ENCODE peak calls at places on chromosomes 2 and 18, in seven cellular contexts. P, R, J, Y, C, S and T are unnamed samples.
A peak's percentile ranks its signal among the peaks of the same experiment; 100 is the strongest.

GRCh38 chr2:129469881-129470280 is 509.6 kb upstream of the RAB6C start:
- DNase-seq in P (no peak), R (no peak), J (no peak), Y (no peak), C (no peak), S (no peak), T (no peak)

GRCh38 chr18:63320690-63321265 is 1.2 kb upstream of the BCL2 start:
- DNase-seq in P (peak; percentile 59), R (no peak), J (no peak), Y (peak; percentile 48), C (peak; percentile 17), S (peak; percentile 41), T (peak; percentile 32)

GRCh38 chr2:239548491-239548890 is 147.7 kb upstream of the HDAC4 start:
- DNase-seq in P (no peak), R (no peak), J (no peak), Y (no peak), C (no peak), S (peak; percentile 66), T (no peak)

GRCh38 chr2:129178356-129178755 is 801.1 kb upstream of the RAB6C start:
- DNase-seq in P (no peak), R (no peak), J (no peak), Y (no peak), C (no peak), S (no peak), T (peak; percentile 72)

GRCh38 chr2:226411206-226411605 is 388.4 kb downstream of the IRS1 start:
- DNase-seq in P (no peak), R (no peak), J (no peak), Y (no peak), C (no peak), S (no peak), T (no peak)

GRCh38 chr2:240991378-240992263 is 6.8 kb upstream of the SNED1 start:
- DNase-seq in P (no peak), R (no peak), J (no peak), Y (peak; percentile 42), C (no peak), S (no peak), T (peak; percentile 97)

GRCh38 chr2:101628050-101628392 is 69.5 kb upstream of the MAP4K4 start:
- DNase-seq in P (no peak), R (no peak), J (no peak), Y (no peak), C (no peak), S (no peak), T (no peak)

GRCh38 chr2:102304268-102304667 is 7.1 kb upstream of the IL1RL1 start:
- DNase-seq in P (no peak), R (no peak), J (no peak), Y (no peak), C (no peak), S (no peak), T (no peak)

GRCh38 chr18:48840491-48840877 is 110.3 kb downstream of the SMAD7 start:
- DNase-seq in P (no peak), R (no peak), J (no peak), Y (no peak), C (no peak), S (no peak), T (no peak)

GRCh38 chr2:163850036-163850435 is 114.2 kb upstream of the FIGN start:
- DNase-seq in P (no peak), R (no peak), J (no peak), Y (peak; percentile 0), C (no peak), S (no peak), T (no peak)

GRCh38 chr2:175282300-175282699 is 100.8 kb upstream of the ATP5MC3 start:
- DNase-seq in P (peak; percentile 4), R (no peak), J (peak; percentile 73), Y (peak; percentile 47), C (no peak), S (no peak), T (no peak)

GRCh38 chr2:201452058-201452736 is 657 bp downstream of the STRADB start:
- DNase-seq in P (no peak), R (no peak), J (no peak), Y (peak; percentile 66), C (no peak), S (no peak), T (no peak)

GRCh38 chr2:237951878-237952277 is 14.9 kb upstream of the UBE2F start:
- DNase-seq in P (no peak), R (no peak), J (no peak), Y (no peak), C (no peak), S (no peak), T (no peak)

GRCh38 chr2:25252291-25253152 is 84.1 kb upstream of the POMC start:
- DNase-seq in P (peak; percentile 56), R (no peak), J (no peak), Y (peak; percentile 68), C (peak; percentile 43), S (peak; percentile 55), T (no peak)

GRCh38 chr2:160306985-160307384 is 106.9 kb upstream of the ITGB6 start:
- DNase-seq in P (no peak), R (no peak), J (no peak), Y (no peak), C (no peak), S (no peak), T (peak; percentile 20)

GRCh38 chr2:207772081-207772843 is 2.6 kb upstream of the FZD5 start:
- DNase-seq in P (no peak), R (no peak), J (no peak), Y (no peak), C (peak; percentile 14), S (peak; percentile 35), T (no peak)

GRCh38 chr2:233173115-233173514 is 78.4 kb upstream of the ATG16L1 start:
- DNase-seq in P (no peak), R (no peak), J (no peak), Y (no peak), C (no peak), S (no peak), T (no peak)

GRCh38 chr18:3869848-3870247 is 419.9 kb downstream of the TGIF1 start:
- DNase-seq in P (peak; percentile 5), R (no peak), J (no peak), Y (peak; percentile 70), C (no peak), S (no peak), T (no peak)

GRCh38 chr18:24400587-24400986 is 3.0 kb upstream of the OSBPL1A start:
- DNase-seq in P (no peak), R (no peak), J (no peak), Y (no peak), C (no peak), S (no peak), T (no peak)

GRCh38 chr18:3411327-3411726 is 38.6 kb upstream of the TGIF1 start:
- DNase-seq in P (no peak), R (no peak), J (no peak), Y (no peak), C (no peak), S (no peak), T (no peak)

GRCh38 chr2:128016620-128017019 is 11.2 kb downstream of the SAP130 start:
- DNase-seq in P (no peak), R (no peak), J (no peak), Y (no peak), C (no peak), S (no peak), T (no peak)

GRCh38 chr2:114005110-114005783 is 115.4 kb downstream of the ACTR3 start:
- DNase-seq in P (no peak), R (no peak), J (no peak), Y (no peak), C (no peak), S (no peak), T (no peak)

GRCh38 chr2:112150447-112150846 is 12.3 kb downstream of the FBLN7 start:
- DNase-seq in P (no peak), R (no peak), J (no peak), Y (no peak), C (no peak), S (no peak), T (peak; percentile 33)

GRCh38 chr2:38432827-38433606 is 55.9 kb upstream of the ATL2 start:
- DNase-seq in P (no peak), R (no peak), J (no peak), Y (peak; percentile 93), C (no peak), S (no peak), T (peak; percentile 25)

GRCh38 chr2:237500681-237501424 is 13.8 kb downstream of the MLPH start:
- DNase-seq in P (no peak), R (no peak), J (no peak), Y (no peak), C (no peak), S (no peak), T (no peak)

GRCh38 chr2:241734467-241735208 is at the start of gene D2HGDH:
- DNase-seq in P (peak; percentile 92), R (peak; percentile 55), J (peak; percentile 15), Y (peak; percentile 90), C (peak; percentile 83), S (peak; percentile 87), T (peak; percentile 90)

GRCh38 chr2:67476808-67477790 is 80.0 kb downstream of the ETAA1 start:
- DNase-seq in P (no peak), R (no peak), J (no peak), Y (peak; percentile 59), C (no peak), S (peak; percentile 2), T (no peak)

GRCh38 chr2:32806857-32807256 is 139.9 kb upstream of the LTBP1 start:
- DNase-seq in P (no peak), R (no peak), J (no peak), Y (no peak), C (no peak), S (no peak), T (no peak)

GRCh38 chr2:88350641-88351601 is 101.6 kb downstream of the FOXI3 start:
- DNase-seq in P (peak; percentile 47), R (no peak), J (no peak), Y (peak; percentile 53), C (no peak), S (peak; percentile 57), T (no peak)

GRCh38 chr2:177322801-177323261 is 58.3 kb upstream of the NFE2L2 start:
- DNase-seq in P (no peak), R (no peak), J (no peak), Y (peak; percentile 96), C (no peak), S (no peak), T (no peak)

GRCh38 chr2:176270100-176270750 is 983 bp downstream of the MTX2 start:
- DNase-seq in P (no peak), R (no peak), J (no peak), Y (no peak), C (no peak), S (no peak), T (no peak)

GRCh38 chr2:118834901-118835738 is 12.3 kb downstream of the EN1 start:
- DNase-seq in P (no peak), R (no peak), J (no peak), Y (no peak), C (no peak), S (no peak), T (peak; percentile 73)

GRCh38 chr2:151063271-151063670 is 198.4 kb downstream of the RBM43 start:
- DNase-seq in P (no peak), R (no peak), J (no peak), Y (no peak), C (no peak), S (no peak), T (no peak)

GRCh38 chr18:62950246-62950645 is 234.9 kb downstream of the PHLPP1 start:
- DNase-seq in P (no peak), R (no peak), J (no peak), Y (no peak), C (no peak), S (no peak), T (no peak)

GRCh38 chr2:199988176-199988575 is 32.8 kb downstream of the MAIP1 start:
- DNase-seq in P (no peak), R (no peak), J (no peak), Y (no peak), C (no peak), S (no peak), T (no peak)

GRCh38 chr2:131801210-131801744 is 273.6 kb downstream of the CCDC74A start:
- DNase-seq in P (no peak), R (no peak), J (no peak), Y (no peak), C (no peak), S (no peak), T (no peak)

GRCh38 chr2:120586507-120587283 is 149.0 kb upstream of the GLI2 start:
- DNase-seq in P (no peak), R (no peak), J (no peak), Y (no peak), C (no peak), S (no peak), T (no peak)